ENCODE peak calls at places on chromosomes 7 and 10, in eight cellular contexts. F is mesendoderm; S is HFF-Myc; D is astrocyte of the spinal cord; Q is colonic mucosa; L is Karpas-422; P is CD8-positive, alpha-beta T cell; R is IMR-90. B is an unnamed sample.

GRCh38 chr7:140247564-140247963 is 70.8 kb upstream of the KDM7A start:
- DNase-seq in S (no peak), F (no peak), D (no peak), R (no peak), Q (no peak), L (no peak), P (no peak), B (no peak)

GRCh38 chr10:100372415-100373297 is 25.6 kb downstream of the SCD start:
- DNase-seq in L (no peak), Q (no peak), S (no peak), R (no peak), P (no peak), F (no peak), D (no peak), B (no peak)

GRCh38 chr7:93119191-93119905 is 1.6 kb upstream of the SAMD9 start:
- DNase-seq in D (peak; percentile 64), S (no peak), R (peak; percentile 4), L (no peak), P (no peak), F (peak; percentile 59), Q (no peak), B (no peak)

GRCh38 chr7:49396194-49396593 is 377.2 kb upstream of the VWC2 start:
- DNase-seq in S (no peak), P (no peak), R (no peak), Q (no peak), F (peak; percentile 5), D (no peak), L (no peak), B (no peak)

GRCh38 chr10:97574374-97575100 is 2.0 kb downstream of the ANKRD2 start:
- DNase-seq in P (no peak), Q (peak; percentile 58), F (peak; percentile 95), L (no peak), S (no peak), R (peak; percentile 42), D (peak; percentile 58), B (no peak)

GRCh38 chr7:108568801-108569380 is 615 bp downstream of the THAP5 start:
- DNase-seq in L (peak; percentile 45), S (no peak), Q (no peak), R (no peak), D (no peak), P (no peak), F (no peak), B (no peak)

GRCh38 chr7:106329971-106330733 is 45.4 kb upstream of the NAMPT start:
- DNase-seq in L (no peak), F (no peak), S (no peak), D (peak; percentile 72), Q (no peak), R (peak; percentile 79), P (no peak), B (peak; percentile 21)

GRCh38 chr10:66162560-66163143 is 763.2 kb upstream of the LRRTM3 start:
- DNase-seq in F (peak; percentile 8), R (no peak), S (no peak), Q (no peak), L (no peak), P (no peak), D (no peak), B (no peak)

GRCh38 chr7:466465-467191 is 53.0 kb downstream of the PDGFA start:
- DNase-seq in R (no peak), D (no peak), F (no peak), L (no peak), Q (no peak), S (no peak), P (no peak), B (no peak)

GRCh38 chr10:13404305-13404759 is 56.2 kb upstream of the SEPHS1 start:
- DNase-seq in P (no peak), Q (no peak), L (no peak), S (no peak), F (no peak), D (no peak), R (no peak), B (no peak)

GRCh38 chr7:116984917-116985316 is 31.6 kb downstream of the ST7 start:
- DNase-seq in D (peak; percentile 42), P (no peak), S (no peak), R (peak; percentile 28), F (peak; percentile 27), L (peak; percentile 72), Q (no peak), B (no peak)

GRCh38 chr10:48602401-48603135 is 2.3 kb downstream of the ARHGAP22 start:
- DNase-seq in P (no peak), Q (peak; percentile 12), D (no peak), S (no peak), R (peak; percentile 29), L (no peak), F (no peak), B (no peak)

GRCh38 chr7:142925413-142925812 is 8.1 kb downstream of the TRPV5 start:
- DNase-seq in L (peak; percentile 77), Q (no peak), R (no peak), F (peak; percentile 68), P (no peak), S (no peak), D (no peak), B (no peak)

GRCh38 chr7:99404977-99405320 is 3.4 kb downstream of the PDAP1 start:
- DNase-seq in F (no peak), R (no peak), S (no peak), P (no peak), D (no peak), L (no peak), Q (no peak), B (no peak)

GRCh38 chr7:31028417-31028988 is 23.6 kb upstream of the ADCYAP1R1 start:
- DNase-seq in D (no peak), P (no peak), Q (no peak), F (no peak), S (no peak), R (no peak), L (no peak), B (no peak)

GRCh38 chr10:17607603-17608332 is 9.4 kb downstream of the HACD1 start:
- DNase-seq in P (no peak), R (peak; percentile 68), Q (no peak), L (peak; percentile 81), F (peak; percentile 56), D (peak; percentile 63), S (no peak), B (no peak)

GRCh38 chr10:69644658-69645295 is 14.7 kb downstream of the FAM241B start:
- DNase-seq in D (peak; percentile 62), Q (peak; percentile 57), L (peak; percentile 81), P (no peak), R (peak; percentile 41), S (peak; percentile 39), F (peak; percentile 72), B (no peak)

GRCh38 chr10:1058017-1058416 is 1.8 kb downstream of the WDR37 start:
- DNase-seq in P (no peak), R (no peak), F (no peak), S (no peak), L (peak; percentile 55), D (no peak), Q (no peak), B (no peak)
- H3K4me3 ChIP-seq in P (peak overlapping the region; percentile 87), R (no peak overlapping the region), F (no peak overlapping the region), S (peak overlapping the region; percentile 95), L (peak overlapping the region; percentile 92), D (no peak overlapping the region), Q (no peak overlapping the region), B (no peak overlapping the region)

DNA sequence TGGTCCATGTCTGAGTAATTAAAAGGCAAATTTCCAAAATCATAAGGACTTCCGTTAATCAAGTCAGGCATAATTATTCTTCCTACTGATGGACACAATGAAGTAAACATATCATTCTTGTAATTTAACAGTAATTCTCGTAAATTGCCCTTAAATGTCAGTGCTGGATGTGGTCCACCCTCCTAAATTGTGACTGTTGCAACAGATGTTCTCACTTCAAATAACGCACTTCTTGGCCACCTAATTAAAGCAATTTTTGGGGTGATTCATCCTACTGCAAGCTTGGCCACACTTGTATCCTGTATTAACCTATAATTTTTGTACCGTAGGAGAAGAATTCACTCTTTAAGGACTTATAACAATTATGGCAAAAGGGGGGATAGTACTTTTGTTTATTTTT is 1.9 kb downstream of the COL1A2 start:
- DNase-seq in D (peak; percentile 51), Q (no peak), R (no peak), L (no peak), P (no peak), F (no peak), S (no peak), B (no peak)
- H3K4me3 ChIP-seq in D (peak overlapping the region; percentile 61), Q (peak overlapping the region; percentile 8), R (peak overlapping the region; percentile 81), L (no peak overlapping the region), P (no peak overlapping the region), F (no peak overlapping the region), S (peak overlapping the region; percentile 67), B (peak overlapping the region; percentile 68)

DNA sequence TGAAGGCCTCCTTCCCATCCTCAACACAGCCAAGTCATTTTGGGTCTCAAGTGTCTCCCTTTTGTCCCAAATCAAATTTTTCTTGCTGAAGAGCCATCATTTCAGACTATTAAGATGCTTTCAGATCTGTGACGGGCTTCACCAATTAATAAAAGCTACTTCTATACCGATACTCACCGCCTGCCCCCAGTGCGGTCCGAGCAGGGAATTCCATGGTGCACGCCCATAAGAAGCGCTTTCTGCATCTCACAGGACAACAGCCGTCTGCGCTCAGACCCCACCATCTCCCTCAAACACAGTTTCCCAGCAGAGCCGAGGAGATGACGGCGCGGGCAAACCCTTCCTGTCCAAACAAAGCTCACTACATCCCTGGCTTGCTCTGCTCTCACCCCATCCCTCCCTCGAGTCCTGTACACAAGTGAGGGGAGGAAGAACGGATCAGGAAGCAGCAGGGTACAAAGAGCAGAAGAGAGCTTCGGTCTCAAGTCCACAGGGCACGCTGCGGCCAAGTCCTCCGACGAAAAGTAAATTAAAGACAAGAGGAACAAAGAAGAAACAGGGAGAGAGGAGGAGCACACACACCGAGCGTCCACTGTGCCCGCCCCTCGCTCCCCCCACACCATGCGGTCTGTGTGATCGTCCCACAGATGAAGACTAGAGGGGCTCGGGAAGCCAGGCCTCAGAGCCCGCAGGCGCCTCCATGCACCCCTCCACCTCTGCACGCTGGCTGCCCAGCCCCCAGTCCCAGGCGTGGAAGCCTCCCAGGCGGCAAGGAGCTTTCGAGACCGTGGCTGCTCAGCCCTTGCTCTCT is 122.0 kb downstream of the MAD1L1 start:
- DNase-seq in S (no peak), R (peak; percentile 23), Q (peak; percentile 44), D (peak; percentile 44), F (no peak), P (no peak), L (no peak), B (no peak)
- H3K4me3 ChIP-seq in S (no peak overlapping the region), R (no peak overlapping the region), Q (no peak overlapping the region), D (no peak overlapping the region), F (no peak overlapping the region), P (no peak overlapping the region), L (peak overlapping the region; percentile 48), B (no peak overlapping the region)

GRCh38 chr10:133326745-133327650 is 9.7 kb downstream of the CALY start:
- DNase-seq in D (peak; percentile 19), R (peak; percentile 73), P (no peak), S (no peak), F (no peak), L (no peak), Q (no peak), B (no peak)

GRCh38 chr10:133332936-133333699 is 3.6 kb downstream of the CALY start:
- DNase-seq in P (no peak), Q (no peak), R (no peak), D (no peak), F (no peak), L (no peak), S (no peak), B (no peak)

GRCh38 chr10:133328358-133329343 is 8.0 kb downstream of the CALY start:
- DNase-seq in L (no peak), R (no peak), Q (no peak), D (no peak), P (no peak), F (no peak), S (no peak), B (no peak)

GRCh38 chr10:133327651-133328357 is 8.9 kb downstream of the CALY start:
- DNase-seq in F (no peak), Q (no peak), L (no peak), S (no peak), D (no peak), P (no peak), R (peak; percentile 27), B (no peak)

GRCh38 chr10:133329401-133330202 is 7.1 kb downstream of the CALY start:
- DNase-seq in S (no peak), R (peak; percentile 84), D (peak; percentile 86), P (peak; percentile 79), F (peak; percentile 87), L (peak; percentile 95), Q (peak; percentile 86), B (no peak)
- H3K4me3 ChIP-seq in S (no peak overlapping the region), R (peak overlapping the region; percentile 19), D (no peak overlapping the region), P (peak overlapping the region; percentile 4), F (no peak overlapping the region), L (no peak overlapping the region), Q (peak overlapping the region; percentile 39), B (peak overlapping the region; percentile 17)